ENCODE peak calls at places on chromosomes 6 and 20, in four cellular contexts. P is HepG2, K is A549, B is GM12878. Q is an unnamed sample.

GRCh38 chr20:29873946-29874345 is 1383.5 kb upstream of the DEFB115 start:
- DNase-seq in P (no peak), K (no peak), B (no peak), Q (peak)

GRCh38 chr20:63409066-63409833 is 48.1 kb upstream of the CHRNA4 start:
- DNase-seq in P (no peak), B (no peak), K (no peak), Q (no peak)

GRCh38 chr6:141077355-141078333 is 1055.1 kb upstream of the GJE1 start:
- DNase-seq in K (peak), P (peak), B (no peak), Q (peak)

GRCh38 chr6:16739329-16739801 is 21.9 kb downstream of the ATXN1 start:
- DNase-seq in B (no peak), P (peak), K (no peak), Q (no peak)

GRCh38 chr6:38415231-38416005 is 224.3 kb downstream of the BTBD9 start:
- DNase-seq in K (no peak), P (no peak), B (no peak), Q (no peak)

GRCh38 chr6:40715501-40716403 is 128.6 kb upstream of the LRFN2 start:
- DNase-seq in P (no peak), K (no peak), B (no peak), Q (no peak)

GRCh38 chr6:6546318-6547110 is 42.0 kb upstream of the LY86 start:
- DNase-seq in B (no peak), K (peak), P (no peak), Q (peak)

GRCh38 chr6:139540276-139540675 is 165.8 kb upstream of the CITED2 start:
- DNase-seq in B (peak), K (no peak), P (no peak), Q (no peak)

GRCh38 chr6:35719830-35720733 is 16.8 kb upstream of the ARMC12 start:
- DNase-seq in K (no peak), B (peak), P (no peak), Q (peak)

GRCh38 chr20:63071541-63072181 is 64.9 kb upstream of the BHLHE23 start:
- DNase-seq in P (no peak), B (no peak), K (peak), Q (peak)

GRCh38 chr6:167858086-167858591 is 31.4 kb downstream of the AFDN start:
- DNase-seq in K (no peak), B (no peak), P (no peak), Q (peak)

GRCh38 chr20:62642666-62643520 is 590 bp downstream of the SLCO4A1 start:
- DNase-seq in B (no peak), P (no peak), K (no peak), Q (peak)

GRCh38 chr6:93350774-93351173 is 68.6 kb downstream of the EPHA7 start:
- DNase-seq in P (no peak), B (no peak), K (no peak), Q (no peak)

GRCh38 chr6:168231393-168231957 is 88.1 kb downstream of the DACT2 start:
- DNase-seq in B (no peak), K (no peak), P (no peak), Q (no peak)

GRCh38 chr6:28105286-28105685 is 19.1 kb upstream of the ZSCAN16 start:
- DNase-seq in K (peak), B (no peak), P (no peak), Q (peak)

GRCh38 chr6:346389-347030 is 45.0 kb upstream of the IRF4 start:
- DNase-seq in K (no peak), P (no peak), B (no peak), Q (no peak)

GRCh38 chr6:79719248-79719975 is 88.3 kb downstream of the SH3BGRL2 start:
- DNase-seq in K (no peak), B (no peak), P (no peak), Q (no peak)

GRCh38 chr20:16397053-16397452 is 176.2 kb downstream of the KIF16B start:
- DNase-seq in P (no peak), B (no peak), K (no peak), Q (no peak)

GRCh38 chr6:132749111-132749510 is 8.6 kb downstream of the VNN2 start:
- DNase-seq in P (no peak), B (no peak), K (no peak), Q (no peak)

GRCh38 chr6:136031982-136032381 is 180.5 kb downstream of the PDE7B start:
- DNase-seq in K (peak), B (no peak), P (peak), Q (peak)

GRCh38 chr20:54351371-54352136 is 123.8 kb upstream of the DOK5 start:
- DNase-seq in B (no peak), P (no peak), K (no peak), Q (no peak)

GRCh38 chr6:11645016-11645415 is 107.5 kb downstream of the TMEM170B start:
- DNase-seq in P (no peak), K (no peak), B (no peak), Q (no peak)

GRCh38 chr6:41878961-41879405 is 16.2 kb downstream of the USP49 start:
- DNase-seq in B (no peak), K (no peak), P (peak), Q (no peak)

GRCh38 chr20:34938466-34939163 is 17.0 kb downstream of the GSS start:
- DNase-seq in K (no peak), B (no peak), P (no peak), Q (no peak)

GRCh38 chr6:33886673-33887144 is 82.9 kb upstream of the MLN start:
- DNase-seq in K (no peak), P (no peak), B (no peak), Q (no peak)
- TF ChIP-seq PBX3 in K (no peak), P (no peak), B (no peak), Q (peak)

GRCh38 chr6:73774311-73774766 is 78.3 kb downstream of the CD109 start:
- DNase-seq in K (peak), B (peak), P (no peak), Q (no peak)
- TF ChIP-seq PBX3 in K (no peak), B (no peak), P (no peak), Q (no peak)

GRCh38 chr6:48833916-48834315 is 629.1 kb downstream of the MMUT start:
- DNase-seq in B (no peak), K (no peak), P (no peak), Q (no peak)

GRCh38 chr6:48834706-48835105 is 628.3 kb downstream of the MMUT start:
- DNase-seq in P (no peak), B (no peak), K (no peak), Q (no peak)

GRCh38 chr6:48840896-48841295 is 622.2 kb downstream of the MMUT start:
- DNase-seq in K (no peak), B (no peak), P (no peak), Q (no peak)

GRCh38 chr6:48837744-48838143 is 625.3 kb downstream of the MMUT start:
- DNase-seq in B (no peak), P (no peak), K (no peak), Q (no peak)

DNA sequence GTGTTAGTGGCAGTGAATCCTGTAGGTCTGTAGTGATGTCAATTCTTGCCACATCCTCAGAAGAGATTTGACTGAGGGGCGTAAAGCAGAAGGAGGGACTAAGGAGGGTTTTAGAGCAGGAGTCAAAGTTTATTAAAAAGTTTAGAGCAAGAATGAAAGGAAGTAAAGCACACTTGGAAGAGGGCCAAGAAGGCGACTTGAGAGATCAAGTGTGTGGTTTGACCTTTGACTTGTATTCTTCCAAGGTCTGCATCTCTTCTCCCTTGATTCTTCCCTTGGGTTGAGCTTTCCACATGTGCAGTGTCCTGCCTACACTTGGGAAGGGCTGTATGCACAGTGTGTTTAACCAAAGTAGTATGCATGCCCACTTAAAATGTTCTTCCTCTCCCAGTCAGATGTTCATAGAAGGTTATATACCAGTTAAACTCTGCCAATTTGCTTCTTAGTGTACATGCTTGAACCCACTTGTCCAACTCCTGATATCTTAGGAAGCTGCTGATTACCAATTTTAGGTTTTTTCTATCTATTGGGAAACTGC is 627.6 kb downstream of the MMUT start:
- DNase-seq in K (no peak), P (no peak), B (no peak), Q (no peak)
- TF ChIP-seq PBX3 in K (no peak), P (no peak), B (no peak), Q (no peak)

DNA sequence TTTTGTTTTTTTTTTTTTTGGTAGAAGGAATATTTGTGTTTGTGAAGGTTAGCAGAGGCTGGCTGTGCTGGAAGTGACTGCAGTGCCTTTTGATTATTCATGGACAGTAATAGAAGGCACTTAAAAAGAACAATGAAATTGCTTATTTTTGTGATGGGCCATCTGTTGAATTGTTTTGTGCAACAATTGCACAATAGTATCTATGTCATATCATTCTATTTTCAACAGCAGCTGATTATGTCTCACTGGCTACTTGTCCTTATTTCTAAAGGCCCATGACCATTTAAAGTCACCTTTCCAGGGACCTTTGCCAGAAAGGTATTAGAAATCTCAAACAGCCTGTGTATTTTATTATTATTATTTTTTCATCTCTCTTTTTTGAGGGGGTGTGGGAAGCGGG is 70.6 kb downstream of the AFG1L start:
- DNase-seq in P (no peak), B (no peak), K (no peak), Q (no peak)
- TF ChIP-seq PBX3 in P (no peak), B (no peak), K (no peak), Q (no peak)

GRCh38 chr6:147310511-147310910 is 106.3 kb downstream of the STXBP5 start:
- DNase-seq in B (no peak), K (no peak), P (no peak), Q (no peak)
- TF ChIP-seq PBX3 in B (no peak), K (no peak), P (no peak), Q (no peak)

GRCh38 chr6:152874267-152874666 is 108.6 kb downstream of the FBXO5 start:
- DNase-seq in K (no peak), B (no peak), P (no peak), Q (no peak)
- TF ChIP-seq PBX3 in K (no peak), B (no peak), P (no peak), Q (no peak)

DNA sequence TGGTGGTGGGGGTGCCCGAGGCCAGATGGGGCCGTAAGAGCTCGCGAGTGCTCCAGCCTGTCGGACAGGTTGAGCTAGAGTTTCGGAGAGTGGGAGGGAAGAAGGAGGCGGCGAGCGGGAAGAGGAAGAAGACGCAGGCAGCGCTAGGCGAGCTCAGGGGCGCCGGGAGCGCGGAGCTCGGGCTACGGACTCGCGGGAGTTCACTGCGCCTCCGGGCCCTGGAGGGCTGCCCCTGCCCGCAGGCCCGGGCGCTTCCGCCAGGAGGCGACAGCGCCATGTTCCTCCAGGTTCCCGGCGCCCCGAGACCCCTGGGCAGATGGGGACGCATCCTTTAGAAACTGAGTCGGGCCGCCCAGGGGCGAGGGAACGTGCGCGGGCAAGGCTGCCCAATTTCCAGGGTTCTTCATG is 984 bp downstream of the TFAP2C start:
- DNase-seq in P (no peak), K (peak), B (no peak), Q (peak)
- TF ChIP-seq PBX3 in P (no peak), K (no peak), B (no peak), Q (no peak)

GRCh38 chr20:47428164-47428563 is 71.7 kb upstream of the ZMYND8 start:
- DNase-seq in K (no peak), P (no peak), B (no peak), Q (no peak)

GRCh38 chr20:47427746-47428145 is 71.2 kb upstream of the ZMYND8 start:
- DNase-seq in B (no peak), P (no peak), K (no peak), Q (no peak)

GRCh38 chr20:47429409-47429808 is 72.3 kb upstream of the NCOA3 start:
- DNase-seq in B (no peak), K (no peak), P (peak), Q (no peak)

GRCh38 chr20:47427067-47427466 is 70.6 kb upstream of the ZMYND8 start:
- DNase-seq in B (no peak), K (no peak), P (no peak), Q (no peak)

DNA sequence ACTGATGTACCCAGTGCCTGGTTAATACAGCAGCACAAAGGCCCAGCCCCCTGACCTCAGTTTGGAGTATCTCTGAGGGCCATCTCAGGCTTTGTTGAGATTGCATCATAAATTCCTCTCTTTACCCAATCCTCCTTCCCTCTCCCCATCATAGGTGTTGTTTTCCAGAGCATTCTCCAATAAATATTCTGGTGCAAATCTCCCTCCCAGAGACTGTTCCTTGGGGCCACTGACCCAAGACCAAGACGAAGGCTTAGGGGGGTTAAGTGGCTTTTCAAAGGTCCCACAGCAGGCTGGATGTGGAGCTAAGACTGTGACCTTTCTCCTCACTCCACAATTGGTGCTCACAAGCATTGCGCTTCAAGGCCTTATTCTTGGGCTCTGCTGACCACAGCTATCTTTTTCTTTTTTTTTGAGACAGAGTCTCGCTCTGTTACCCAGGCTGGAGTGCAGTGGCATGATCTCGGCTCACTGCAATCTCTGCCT is 72.4 kb upstream of the ZMYND8 start:
- DNase-seq in B (no peak), P (peak), K (no peak), Q (no peak)
- TF ChIP-seq PBX3 in B (no peak), P (no peak), K (no peak), Q (no peak)

DNA sequence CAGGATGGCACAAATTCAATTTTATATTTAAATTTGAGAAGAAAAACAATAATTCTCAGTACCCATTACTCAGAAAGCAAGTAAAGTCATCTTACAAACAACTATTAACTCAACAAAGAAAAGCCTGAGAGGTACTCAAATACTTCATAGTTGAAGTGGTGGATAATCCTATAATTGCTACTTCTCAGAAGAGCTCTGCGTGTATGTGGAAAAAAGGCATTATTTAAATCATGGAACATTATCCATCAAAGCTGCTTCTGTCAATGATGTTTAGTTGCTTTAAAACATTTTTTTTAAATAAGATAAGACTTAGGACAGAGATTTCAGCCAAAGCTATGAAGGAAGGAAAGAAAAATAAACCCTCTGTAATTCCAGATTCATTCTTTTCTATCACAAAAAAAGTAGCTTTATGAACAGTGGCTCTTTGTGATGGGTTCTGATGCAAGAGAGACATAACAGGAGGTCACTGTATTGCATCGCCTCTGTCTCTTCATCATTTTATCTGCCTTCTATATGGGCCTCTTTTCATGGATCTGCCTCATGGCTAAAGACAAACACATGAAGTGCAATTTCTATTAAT is 367.9 kb upstream of the SLC35B3 start:
- DNase-seq in P (no peak), K (no peak), B (no peak), Q (no peak)
- TF ChIP-seq PBX3 in P (no peak), K (no peak), B (no peak), Q (no peak)